ENCODE peak calls at places on chromosome X, in nine cellular contexts. N is H9, Y is astrocyte, P is neural progenitor cell, J is IMR-90, Z is DND-41, O is fibroblast of lung, L is HCT116, Q is endothelial cell of umbilical vein. I is an unnamed sample.
A peak's percentile ranks its signal among the peaks of the same experiment; 100 is the strongest.

GRCh38 chrX:84108589-84108988 is 79.4 kb downstream of the RPS6KA6 start:
- DNase-seq in N (peak; percentile 13), Y (no peak), P (no peak), J (no peak), L (no peak), Z (no peak), Q (no peak), O (no peak), I (no peak)

GRCh38 chrX:120790118-120790517 is 85.5 kb downstream of the CT47B1 start:
- DNase-seq in N (peak; percentile 27), O (peak; percentile 82), Z (peak; percentile 11), Q (peak; percentile 71), J (peak; percentile 71), Y (peak; percentile 54), L (peak; percentile 38), P (peak; percentile 78), I (peak; percentile 86)

GRCh38 chrX:69028761-69029120 is 136.5 kb downstream of the PJA1 start:
- DNase-seq in J (no peak), Q (no peak), O (no peak), Y (no peak), P (no peak), Z (no peak), L (no peak), N (no peak), I (no peak)

GRCh38 chrX:38817004-38817703 is 15.9 kb downstream of the MID1IP1 start:
- DNase-seq in O (peak; percentile 57), Y (no peak), P (no peak), Z (peak; percentile 66), L (no peak), N (peak; percentile 33), J (peak; percentile 43), Q (peak; percentile 6), I (peak; percentile 53)

GRCh38 chrX:35104626-35105025 is 162.0 kb downstream of the FAM47B start:
- DNase-seq in Z (no peak), Q (no peak), L (no peak), J (peak; percentile 58), O (no peak), P (no peak), Y (peak; percentile 29), N (no peak), I (no peak)

GRCh38 chrX:57121162-57121741 is at the start of gene SPIN2B:
- DNase-seq in Z (peak; percentile 92), O (peak; percentile 71), L (peak; percentile 60), P (peak; percentile 91), J (peak; percentile 70), Q (peak; percentile 85), N (peak; percentile 95), Y (peak; percentile 75), I (peak; percentile 84)

GRCh38 chrX:117851025-117851424 is 265.6 kb downstream of the KLHL13 start:
- DNase-seq in Z (no peak), Y (no peak), J (no peak), L (no peak), Q (no peak), P (no peak), O (no peak), N (no peak), I (no peak)

GRCh38 chrX:152861116-152861515 is 30.3 kb downstream of the NSDHL start:
- DNase-seq in J (peak; percentile 21), O (peak; percentile 67), Q (no peak), Z (no peak), Y (peak; percentile 54), P (no peak), N (no peak), L (no peak), I (peak; percentile 51)

GRCh38 chrX:139826065-139827044 is 106.5 kb downstream of the ATP11C start:
- DNase-seq in P (no peak), Y (peak; percentile 84), L (no peak), N (no peak), Z (no peak), J (peak; percentile 83), Q (peak; percentile 66), O (peak; percentile 52), I (peak; percentile 23)

GRCh38 chrX:117543885-117544284 is 572.7 kb downstream of the KLHL13 start:
- DNase-seq in N (no peak), J (no peak), Y (no peak), L (no peak), P (no peak), Z (no peak), Q (no peak), O (no peak), I (no peak)

GRCh38 chrX:132375941-132376340 is 112.9 kb downstream of the MBNL3 start:
- DNase-seq in J (no peak), N (no peak), Y (no peak), Z (no peak), P (peak; percentile 5), L (no peak), O (peak; percentile 4), Q (peak; percentile 0), I (peak; percentile 29)

GRCh38 chrX:1165535-1166196 is 46.8 kb downstream of the CRLF2 start:
- DNase-seq in Z (no peak), J (no peak), P (peak; percentile 38), L (no peak), Y (no peak), Q (no peak), N (no peak), O (no peak), I (no peak)

GRCh38 chrX:68995780-68996551 is 167.1 kb downstream of the EFNB1 start:
- DNase-seq in Y (peak; percentile 86), P (no peak), J (peak; percentile 78), Q (peak; percentile 65), Z (no peak), O (peak; percentile 88), L (no peak), N (peak; percentile 10), I (no peak)

GRCh38 chrX:96483642-96484160 is 200.9 kb upstream of the DIAPH2 start:
- DNase-seq in N (no peak), L (no peak), Z (no peak), O (no peak), Q (no peak), Y (no peak), J (no peak), P (no peak), I (no peak)

GRCh38 chrX:40091691-40092421 is 5.9 kb downstream of the BCOR start:
- DNase-seq in Z (no peak), P (peak; percentile 77), Q (no peak), N (peak; percentile 77), J (no peak), Y (no peak), O (no peak), L (no peak), I (no peak)

GRCh38 chrX:33465137-33465536 is 253.8 kb upstream of the DMD start:
- DNase-seq in Q (no peak), N (no peak), P (peak; percentile 27), Y (no peak), L (no peak), Z (no peak), O (no peak), J (no peak), I (no peak)

DNA sequence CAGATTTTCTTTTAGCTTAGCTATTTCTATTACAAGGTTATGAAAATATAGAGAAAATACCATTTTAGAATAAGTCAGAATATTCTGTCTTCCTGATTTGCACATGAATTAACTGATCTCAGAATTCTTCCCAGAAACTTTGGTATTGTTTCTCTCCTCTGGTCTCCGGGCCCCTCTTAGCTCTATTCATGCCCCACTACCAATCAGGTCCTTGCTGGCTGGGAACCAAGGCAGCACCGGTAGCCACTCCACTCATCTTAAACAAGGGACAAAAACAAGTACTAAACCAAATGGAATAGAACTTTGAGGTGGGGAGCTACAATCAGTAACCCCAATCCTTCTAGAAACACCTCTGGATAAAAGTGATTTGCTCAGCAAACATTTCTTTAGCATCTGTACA is 64.3 kb downstream of the GPC3 start:
- DNase-seq in N (no peak), Q (no peak), P (no peak), Y (no peak), O (no peak), L (no peak), Z (no peak), J (no peak), I (no peak)
- H3K4me1 ChIP-seq in N (peaks cover 15% of the 10 kb centered on the region), Q (no peaks in the 10 kb centered on the region), P (peaks cover 17% of the 10 kb centered on the region), Y (no peaks in the 10 kb centered on the region), O (no peaks in the 10 kb centered on the region), L (no peaks in the 10 kb centered on the region), Z (peaks cover 32% of the 10 kb centered on the region), J (no peaks in the 10 kb centered on the region), I (no peaks in the 10 kb centered on the region)

DNA sequence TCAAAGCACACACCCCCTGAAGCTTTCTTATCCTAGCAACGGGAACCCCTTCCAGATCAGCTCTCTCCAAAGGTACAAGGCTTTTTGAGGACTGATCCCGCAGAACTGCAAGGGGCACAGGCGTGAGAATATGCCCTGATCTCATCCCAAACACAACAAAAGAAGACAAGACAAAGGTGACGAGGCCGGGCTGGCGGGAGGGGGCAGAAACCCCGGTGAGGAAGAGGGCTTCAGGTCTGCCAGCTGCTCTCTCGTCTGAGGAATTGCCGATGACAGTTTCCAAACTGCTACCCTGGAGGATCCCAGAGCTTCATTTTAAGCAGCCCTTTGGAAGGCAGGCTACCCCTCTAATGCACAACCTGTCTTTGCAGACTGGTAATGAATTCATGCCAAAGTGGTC is 3.4 kb downstream of the HCFC1 start:
- DNase-seq in N (no peak), L (no peak), J (no peak), O (no peak), P (peak; percentile 28), Z (no peak), Y (no peak), Q (no peak), I (no peak)
- H4K20me1 ChIP-seq in N (no peaks in the 10 kb centered on the region), L (no peaks in the 10 kb centered on the region), J (peaks cover 70% of the 10 kb centered on the region), O (no peaks in the 10 kb centered on the region), P (peaks cover 60% of the 10 kb centered on the region), Z (peaks cover 66% of the 10 kb centered on the region), Y (peaks cover 67% of the 10 kb centered on the region), Q (no peaks in the 10 kb centered on the region), I (peaks cover 38% of the 10 kb centered on the region)

GRCh38 chrX:30876367-30876766 is 12.7 kb downstream of the TAB3 start:
- DNase-seq in J (no peak), O (no peak), Y (no peak), Q (no peak), L (no peak), P (no peak), Z (no peak), N (no peak), I (no peak)

GRCh38 chrX:30874851-30875250 is 14.2 kb downstream of the TAB3 start:
- DNase-seq in N (no peak), O (no peak), Z (no peak), Q (peak; percentile 1), L (no peak), Y (no peak), J (no peak), P (no peak), I (no peak)

GRCh38 chrX:30870572-30870971 is 18.5 kb downstream of the TAB3 start:
- DNase-seq in J (no peak), P (no peak), Z (no peak), Y (no peak), Q (no peak), O (no peak), L (no peak), N (no peak), I (no peak)

GRCh38 chrX:30880058-30880457 is 9.0 kb downstream of the TAB3 start:
- DNase-seq in N (no peak), Y (no peak), Q (no peak), Z (no peak), P (no peak), J (no peak), O (no peak), L (no peak), I (peak; percentile 54)

GRCh38 chrX:30875957-30876356 is 13.1 kb downstream of the TAB3 start:
- DNase-seq in Z (no peak), L (no peak), Y (peak; percentile 64), P (no peak), Q (peak; percentile 3), N (no peak), O (peak; percentile 72), J (peak; percentile 87), I (peak; percentile 82)
- H3K4me1 ChIP-seq in Z (no peaks in the 10 kb centered on the region), L (no peaks in the 10 kb centered on the region), Y (peaks cover 3% of the 10 kb centered on the region), P (peaks cover 3% of the 10 kb centered on the region), Q (peaks cover 6% of the 10 kb centered on the region), N (no peaks in the 10 kb centered on the region), O (peaks cover 3% of the 10 kb centered on the region), J (no peaks in the 10 kb centered on the region), I (peaks cover 40% of the 10 kb centered on the region)

GRCh38 chrX:44897539-44897938 is 24.6 kb downstream of the KDM6A start:
- DNase-seq in P (no peak), Y (no peak), Q (no peak), N (no peak), J (no peak), L (no peak), O (no peak), Z (no peak), I (no peak)
- H4K20me1 ChIP-seq in P (peaks cover 19% of the 10 kb centered on the region), Y (peaks cover 45% of the 10 kb centered on the region), Q (peaks cover 2% of the 10 kb centered on the region), N (no peaks in the 10 kb centered on the region), J (peaks cover 34% of the 10 kb centered on the region), L (no peaks in the 10 kb centered on the region), O (no peaks in the 10 kb centered on the region), Z (peaks cover 15% of the 10 kb centered on the region), I (peaks cover 19% of the 10 kb centered on the region)

I was measured in PC-3.